ENCODE peak calls at places on chromosomes 5 and 9, in four cellular contexts. One of them, this sample, is unnamed.

GRCh38 chr5:178116406-178116885 is 3.1 kb downstream of the N4BP3 start:
- DNase-seq in HFF-Myc: no peak
- DNase-seq in right cardiac atrium: peak
- DNase-seq in stimulated activated CD4-positive, alpha-beta T cell treated with anti-CD3 and anti-CD28 coated beads, TNF-alpha, amount 100 ng/mL, for 4 hours: peak
- DNase-seq in this sample: no peak

GRCh38 chr5:14449052-14449661 is 132.4 kb upstream of the OTULINL start:
- DNase-seq in HFF-Myc: peak
- DNase-seq in right cardiac atrium: peak
- DNase-seq in stimulated activated CD4-positive, alpha-beta T cell treated with anti-CD3 and anti-CD28 coated beads, TNF-alpha, amount 100 ng/mL, for 4 hours: no peak
- DNase-seq in this sample: no peak

GRCh38 chr5:133996683-133997252 is 8.0 kb downstream of the VDAC1 start:
- DNase-seq in HFF-Myc: no peak
- DNase-seq in right cardiac atrium: no peak
- DNase-seq in stimulated activated CD4-positive, alpha-beta T cell treated with anti-CD3 and anti-CD28 coated beads, TNF-alpha, amount 100 ng/mL, for 4 hours: no peak
- DNase-seq in this sample: no peak

GRCh38 chr5:151784141-151784540 is 12.4 kb downstream of the G3BP1 start:
- DNase-seq in HFF-Myc: no peak
- DNase-seq in right cardiac atrium: no peak
- DNase-seq in stimulated activated CD4-positive, alpha-beta T cell treated with anti-CD3 and anti-CD28 coated beads, TNF-alpha, amount 100 ng/mL, for 4 hours: no peak
- DNase-seq in this sample: no peak

GRCh38 chr9:95494022-95494415 is 22.8 kb downstream of the PTCH1 start:
- DNase-seq in HFF-Myc: no peak
- DNase-seq in right cardiac atrium: no peak
- DNase-seq in stimulated activated CD4-positive, alpha-beta T cell treated with anti-CD3 and anti-CD28 coated beads, TNF-alpha, amount 100 ng/mL, for 4 hours: no peak
- DNase-seq in this sample: no peak

GRCh38 chr5:140346348-140347221 is at the start of gene HBEGF:
- DNase-seq in HFF-Myc: no peak
- DNase-seq in right cardiac atrium: peak
- DNase-seq in stimulated activated CD4-positive, alpha-beta T cell treated with anti-CD3 and anti-CD28 coated beads, TNF-alpha, amount 100 ng/mL, for 4 hours: no peak
- DNase-seq in this sample: peak

GRCh38 chr5:156411-157072 is 34.8 kb upstream of the LRRC14B start:
- DNase-seq in HFF-Myc: no peak
- DNase-seq in right cardiac atrium: no peak
- DNase-seq in stimulated activated CD4-positive, alpha-beta T cell treated with anti-CD3 and anti-CD28 coated beads, TNF-alpha, amount 100 ng/mL, for 4 hours: no peak
- DNase-seq in this sample: no peak

GRCh38 chr5:98415663-98416062 is 357.8 kb upstream of the RGMB start:
- DNase-seq in HFF-Myc: no peak
- DNase-seq in right cardiac atrium: no peak
- DNase-seq in stimulated activated CD4-positive, alpha-beta T cell treated with anti-CD3 and anti-CD28 coated beads, TNF-alpha, amount 100 ng/mL, for 4 hours: no peak
- DNase-seq in this sample: no peak

GRCh38 chr5:133360693-133361479 is 251.5 kb downstream of the FSTL4 start:
- DNase-seq in HFF-Myc: no peak
- DNase-seq in right cardiac atrium: no peak
- DNase-seq in stimulated activated CD4-positive, alpha-beta T cell treated with anti-CD3 and anti-CD28 coated beads, TNF-alpha, amount 100 ng/mL, for 4 hours: no peak
- DNase-seq in this sample: no peak

GRCh38 chr9:76401580-76402354 is 7.5 kb upstream of the RFK start:
- DNase-seq in HFF-Myc: no peak
- DNase-seq in right cardiac atrium: no peak
- DNase-seq in stimulated activated CD4-positive, alpha-beta T cell treated with anti-CD3 and anti-CD28 coated beads, TNF-alpha, amount 100 ng/mL, for 4 hours: no peak
- DNase-seq in this sample: no peak

GRCh38 chr9:117825609-117826347 is 121.6 kb downstream of the TLR4 start:
- DNase-seq in HFF-Myc: no peak
- DNase-seq in right cardiac atrium: no peak
- DNase-seq in stimulated activated CD4-positive, alpha-beta T cell treated with anti-CD3 and anti-CD28 coated beads, TNF-alpha, amount 100 ng/mL, for 4 hours: peak
- DNase-seq in this sample: no peak

GRCh38 chr5:67287795-67288194 is 91.2 kb upstream of the CD180 start:
- DNase-seq in HFF-Myc: no peak
- DNase-seq in right cardiac atrium: no peak
- DNase-seq in stimulated activated CD4-positive, alpha-beta T cell treated with anti-CD3 and anti-CD28 coated beads, TNF-alpha, amount 100 ng/mL, for 4 hours: no peak
- DNase-seq in this sample: no peak

GRCh38 chr9:76585487-76586459 is 126.8 kb downstream of the GCNT1 start:
- DNase-seq in HFF-Myc: no peak
- DNase-seq in right cardiac atrium: no peak
- DNase-seq in stimulated activated CD4-positive, alpha-beta T cell treated with anti-CD3 and anti-CD28 coated beads, TNF-alpha, amount 100 ng/mL, for 4 hours: no peak
- DNase-seq in this sample: no peak

GRCh38 chr5:149921597-149921996 is 23.0 kb downstream of the PDE6A start:
- DNase-seq in HFF-Myc: no peak
- DNase-seq in right cardiac atrium: no peak
- DNase-seq in stimulated activated CD4-positive, alpha-beta T cell treated with anti-CD3 and anti-CD28 coated beads, TNF-alpha, amount 100 ng/mL, for 4 hours: no peak
- DNase-seq in this sample: no peak

GRCh38 chr5:142012186-142012785 is 541 bp downstream of the GNPDA1 start:
- DNase-seq in HFF-Myc: no peak
- DNase-seq in right cardiac atrium: peak
- DNase-seq in stimulated activated CD4-positive, alpha-beta T cell treated with anti-CD3 and anti-CD28 coated beads, TNF-alpha, amount 100 ng/mL, for 4 hours: peak
- DNase-seq in this sample: no peak

GRCh38 chr5:88876714-88877113 is 6.3 kb downstream of the MEF2C start:
- DNase-seq in HFF-Myc: no peak
- DNase-seq in right cardiac atrium: no peak
- DNase-seq in stimulated activated CD4-positive, alpha-beta T cell treated with anti-CD3 and anti-CD28 coated beads, TNF-alpha, amount 100 ng/mL, for 4 hours: no peak
- DNase-seq in this sample: no peak

GRCh38 chr5:117336208-117336607 is 761.6 kb upstream of the SEMA6A start:
- DNase-seq in HFF-Myc: no peak
- DNase-seq in right cardiac atrium: no peak
- DNase-seq in stimulated activated CD4-positive, alpha-beta T cell treated with anti-CD3 and anti-CD28 coated beads, TNF-alpha, amount 100 ng/mL, for 4 hours: no peak
- DNase-seq in this sample: no peak

GRCh38 chr9:86519216-86519615 is 165.0 kb upstream of the TUT7 start:
- DNase-seq in HFF-Myc: no peak
- DNase-seq in right cardiac atrium: no peak
- DNase-seq in stimulated activated CD4-positive, alpha-beta T cell treated with anti-CD3 and anti-CD28 coated beads, TNF-alpha, amount 100 ng/mL, for 4 hours: no peak
- DNase-seq in this sample: no peak

GRCh38 chr9:20414150-20414549 is 208.1 kb downstream of the MLLT3 start:
- DNase-seq in HFF-Myc: no peak
- DNase-seq in right cardiac atrium: no peak
- DNase-seq in stimulated activated CD4-positive, alpha-beta T cell treated with anti-CD3 and anti-CD28 coated beads, TNF-alpha, amount 100 ng/mL, for 4 hours: no peak
- DNase-seq in this sample: no peak

GRCh38 chr9:124381073-124381945 is 33.9 kb downstream of the PSMB7 start:
- DNase-seq in HFF-Myc: no peak
- DNase-seq in right cardiac atrium: no peak
- DNase-seq in stimulated activated CD4-positive, alpha-beta T cell treated with anti-CD3 and anti-CD28 coated beads, TNF-alpha, amount 100 ng/mL, for 4 hours: no peak
- DNase-seq in this sample: no peak

GRCh38 chr5:120919017-120919416 is 454.9 kb downstream of the PRR16 start:
- DNase-seq in HFF-Myc: no peak
- DNase-seq in right cardiac atrium: no peak
- DNase-seq in stimulated activated CD4-positive, alpha-beta T cell treated with anti-CD3 and anti-CD28 coated beads, TNF-alpha, amount 100 ng/mL, for 4 hours: no peak
- DNase-seq in this sample: no peak

GRCh38 chr9:34253460-34253837 is 74.6 kb downstream of the UBAP1 start:
- DNase-seq in HFF-Myc: no peak
- DNase-seq in right cardiac atrium: peak
- DNase-seq in stimulated activated CD4-positive, alpha-beta T cell treated with anti-CD3 and anti-CD28 coated beads, TNF-alpha, amount 100 ng/mL, for 4 hours: no peak
- DNase-seq in this sample: no peak

GRCh38 chr9:94907246-94907936 is 180.9 kb downstream of the AOPEP start:
- DNase-seq in HFF-Myc: no peak
- DNase-seq in right cardiac atrium: no peak
- DNase-seq in stimulated activated CD4-positive, alpha-beta T cell treated with anti-CD3 and anti-CD28 coated beads, TNF-alpha, amount 100 ng/mL, for 4 hours: no peak
- DNase-seq in this sample: no peak